ENCODE peak calls at places on chromosome 19, in four cellular contexts. S, Z, P and Y are unnamed samples.

GRCh38 chr19:55464039-55464668 is 397 bp downstream of the C19orf85 start:
- DNase-seq in S (no peak), Z (no peak), P (no peak), Y (no peak)

GRCh38 chr19:34507414-34508067 is 26.0 kb downstream of the WTIP start:
- DNase-seq in S (no peak), Z (no peak), P (no peak), Y (no peak)

GRCh38 chr19:47190167-47190727 is 40.8 kb downstream of the BBC3 start:
- DNase-seq in S (no peak), Z (peak; percentile 96), P (no peak), Y (no peak)

GRCh38 chr19:27674701-27675100 is 1538.2 kb downstream of the UQCRFS1 start:
- DNase-seq in S (no peak), Z (no peak), P (no peak), Y (no peak)

GRCh38 chr19:16888629-16889371 is at the start of gene F2RL3:
- DNase-seq in S (no peak), Z (no peak), P (no peak), Y (peak; percentile 90)

GRCh38 chr19:51571599-51571998 is 516 bp downstream of the ZNF175 start:
- DNase-seq in S (no peak), Z (no peak), P (no peak), Y (no peak)

GRCh38 chr19:5628919-5629481 is 6.1 kb downstream of the SAFB start:
- DNase-seq in S (no peak), Z (no peak), P (no peak), Y (no peak)

GRCh38 chr19:2750739-2751437 is 11.1 kb upstream of the SLC39A3 start:
- DNase-seq in S (no peak), Z (no peak), P (no peak), Y (no peak)

GRCh38 chr19:31548941-31549340 is 199.7 kb upstream of the TSHZ3 start:
- DNase-seq in S (peak; percentile 34), Z (no peak), P (peak; percentile 16), Y (no peak)
- TF ChIP-seq ELF4 in S (no peak), Z (no peak), P (no peak), Y (no peak)

GRCh38 chr19:21569497-21569870 is 64.1 kb downstream of the ZNF429 start:
- DNase-seq in S (no peak), Z (no peak), P (no peak), Y (no peak)
- TF ChIP-seq ELF4 in S (no peak), Z (no peak), P (no peak), Y (no peak)

DNA sequence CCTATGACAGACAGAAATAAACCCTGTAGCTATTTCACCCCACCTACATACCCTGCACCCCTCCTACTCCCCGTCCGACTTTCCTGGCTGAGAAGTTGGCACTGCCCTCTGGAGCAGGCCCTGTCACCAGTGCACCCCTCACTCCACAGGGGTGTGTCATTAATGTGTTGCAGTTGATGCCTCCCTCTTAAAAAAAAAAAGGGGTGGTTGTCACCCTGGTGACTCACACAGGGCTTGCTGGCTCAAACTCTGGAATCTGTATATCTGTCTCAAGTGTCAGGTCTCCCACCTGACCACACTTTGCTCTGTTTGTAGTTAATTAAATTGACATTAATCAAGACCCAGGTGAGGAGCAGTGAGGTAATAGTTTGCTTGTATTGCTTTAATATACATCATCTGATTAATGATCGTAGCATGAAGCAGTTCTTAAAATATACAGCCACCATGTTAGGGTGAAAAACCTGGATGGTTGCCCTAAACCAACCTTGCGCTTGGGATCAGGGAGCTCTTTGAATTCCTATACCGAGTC is 2.0 kb upstream of the GATAD2A start:
- DNase-seq in S (no peak), Z (no peak), P (no peak), Y (peak; percentile 64)
- TF ChIP-seq ELF4 in S (no peak), Z (no peak), P (no peak), Y (no peak)

DNA sequence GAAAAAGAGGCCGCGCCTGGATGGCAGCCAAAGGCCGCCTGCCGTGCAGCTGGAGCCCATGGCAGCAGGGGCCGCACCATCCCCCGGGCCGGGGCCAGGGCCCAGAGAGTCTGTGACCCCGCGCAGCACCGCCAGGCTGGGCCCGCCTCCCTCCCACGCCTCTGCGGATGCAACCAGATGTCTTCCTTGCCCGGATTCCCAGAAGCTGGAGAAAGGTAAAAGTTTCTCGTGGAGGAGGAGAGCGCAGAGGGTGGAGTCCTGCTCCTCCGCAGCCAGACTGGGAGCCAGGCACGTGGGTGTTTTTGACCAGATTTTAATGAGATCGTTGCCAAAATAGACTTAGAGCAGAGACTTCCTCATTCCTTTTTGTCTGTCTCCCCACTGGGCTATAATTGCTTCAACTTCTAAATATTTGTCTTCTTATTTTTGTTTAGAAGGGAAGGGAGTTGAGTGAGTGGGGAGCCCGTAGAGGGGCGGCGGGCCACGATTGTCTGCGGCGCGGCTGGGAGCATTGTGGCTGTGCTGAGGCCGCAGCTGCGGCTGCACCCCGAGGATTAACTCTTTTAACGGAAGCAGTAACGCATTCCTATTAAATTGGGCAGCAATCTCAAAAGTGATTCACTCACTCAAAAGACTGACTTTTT is 22.8 kb upstream of the NDUFS7 start:
- DNase-seq in S (no peak), Z (no peak), P (peak; percentile 42), Y (no peak)
- TF ChIP-seq ELF4 in S (no peak), Z (no peak), P (no peak), Y (no peak)

GRCh38 chr19:49336482-49337266 is 1.5 kb downstream of the CD37 start:
- DNase-seq in S (no peak), Z (no peak), P (no peak), Y (no peak)

GRCh38 chr19:49337267-49338022 is 2.2 kb downstream of the CD37 start:
- DNase-seq in S (peak; percentile 6), Z (no peak), P (no peak), Y (no peak)

GRCh38 chr19:49339364-49340068 is 4.3 kb downstream of the CD37 start:
- DNase-seq in S (peak; percentile 93), Z (no peak), P (no peak), Y (peak; percentile 49)

GRCh38 chr19:49338691-49339363 is 3.6 kb downstream of the CD37 start:
- DNase-seq in S (peak; percentile 100), Z (no peak), P (peak; percentile 55), Y (peak; percentile 98)

GRCh38 chr19:49338023-49338677 is 2.9 kb downstream of the CD37 start:
- DNase-seq in S (peak; percentile 56), Z (no peak), P (no peak), Y (no peak)
- TF ChIP-seq ELF4 in S (no peak), Z (no peak), P (no peak), Y (no peak)

GRCh38 chr19:30453768-30454167 is 81.6 kb downstream of the ZNF536 start:
- DNase-seq in S (no peak), Z (no peak), P (no peak), Y (no peak)
- TF ChIP-seq ELF4 in S (no peak), Z (no peak), P (no peak), Y (no peak)

GRCh38 chr19:14563590-14563926 is 8.3 kb downstream of the NDUFB7 start:
- DNase-seq in S (no peak), Z (no peak), P (no peak), Y (no peak)

GRCh38 chr19:14562660-14563589 is 8.9 kb downstream of the NDUFB7 start:
- DNase-seq in S (peak; percentile 53), Z (no peak), P (no peak), Y (no peak)

GRCh38 chr19:14565765-14566711 is 5.8 kb downstream of the NDUFB7 start:
- DNase-seq in S (no peak), Z (no peak), P (no peak), Y (no peak)

GRCh38 chr19:14565298-14565679 is 6.6 kb downstream of the NDUFB7 start:
- DNase-seq in S (no peak), Z (no peak), P (no peak), Y (no peak)

DNA sequence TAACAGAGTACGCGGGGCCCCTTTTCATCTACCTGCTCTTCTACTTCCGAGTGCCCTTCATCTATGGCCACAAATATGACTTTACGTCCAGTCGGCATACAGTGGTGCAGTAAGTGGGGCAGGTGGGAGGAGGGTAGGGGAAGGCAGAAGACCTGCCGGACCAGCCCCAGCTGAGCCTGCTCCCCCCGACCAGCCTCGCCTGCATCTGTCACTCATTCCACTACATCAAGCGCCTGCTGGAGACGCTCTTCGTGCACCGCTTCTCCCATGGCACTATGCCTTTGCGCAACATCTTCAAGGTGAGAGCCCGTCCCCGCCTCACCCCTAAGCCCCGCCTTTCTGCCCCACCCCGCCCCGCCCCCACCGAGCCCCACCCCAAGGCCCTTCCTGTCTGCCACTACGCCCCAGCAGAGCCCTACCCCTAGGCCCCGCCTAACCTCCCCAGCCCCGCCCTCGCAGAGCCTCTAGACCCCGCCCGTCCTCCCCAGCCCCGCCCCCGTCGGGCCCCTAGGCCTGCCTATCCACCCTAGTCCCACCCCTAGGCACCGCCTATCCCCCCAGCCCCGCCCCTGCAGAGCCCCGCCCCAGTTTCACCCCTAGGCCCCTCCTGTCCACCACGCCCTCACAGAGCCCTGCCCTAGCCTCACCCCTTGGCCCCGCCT is 7.7 kb downstream of the NDUFB7 start:
- DNase-seq in S (peak; percentile 98), Z (no peak), P (peak; percentile 92), Y (peak; percentile 98)
- TF ChIP-seq ELF4 in S (no peak), Z (no peak), P (no peak), Y (no peak)

GRCh38 chr19:1412995-1413889 is 5.9 kb downstream of the DAZAP1 start:
- DNase-seq in S (no peak), Z (no peak), P (no peak), Y (no peak)

GRCh38 chr19:1412323-1412923 is 5.0 kb downstream of the DAZAP1 start:
- DNase-seq in S (no peak), Z (no peak), P (no peak), Y (no peak)

GRCh38 chr19:1410789-1411188 is 3.4 kb downstream of the DAZAP1 start:
- DNase-seq in S (no peak), Z (no peak), P (no peak), Y (no peak)

GRCh38 chr19:1410136-1410786 is 2.9 kb downstream of the DAZAP1 start:
- DNase-seq in S (no peak), Z (no peak), P (no peak), Y (peak; percentile 60)

DNA sequence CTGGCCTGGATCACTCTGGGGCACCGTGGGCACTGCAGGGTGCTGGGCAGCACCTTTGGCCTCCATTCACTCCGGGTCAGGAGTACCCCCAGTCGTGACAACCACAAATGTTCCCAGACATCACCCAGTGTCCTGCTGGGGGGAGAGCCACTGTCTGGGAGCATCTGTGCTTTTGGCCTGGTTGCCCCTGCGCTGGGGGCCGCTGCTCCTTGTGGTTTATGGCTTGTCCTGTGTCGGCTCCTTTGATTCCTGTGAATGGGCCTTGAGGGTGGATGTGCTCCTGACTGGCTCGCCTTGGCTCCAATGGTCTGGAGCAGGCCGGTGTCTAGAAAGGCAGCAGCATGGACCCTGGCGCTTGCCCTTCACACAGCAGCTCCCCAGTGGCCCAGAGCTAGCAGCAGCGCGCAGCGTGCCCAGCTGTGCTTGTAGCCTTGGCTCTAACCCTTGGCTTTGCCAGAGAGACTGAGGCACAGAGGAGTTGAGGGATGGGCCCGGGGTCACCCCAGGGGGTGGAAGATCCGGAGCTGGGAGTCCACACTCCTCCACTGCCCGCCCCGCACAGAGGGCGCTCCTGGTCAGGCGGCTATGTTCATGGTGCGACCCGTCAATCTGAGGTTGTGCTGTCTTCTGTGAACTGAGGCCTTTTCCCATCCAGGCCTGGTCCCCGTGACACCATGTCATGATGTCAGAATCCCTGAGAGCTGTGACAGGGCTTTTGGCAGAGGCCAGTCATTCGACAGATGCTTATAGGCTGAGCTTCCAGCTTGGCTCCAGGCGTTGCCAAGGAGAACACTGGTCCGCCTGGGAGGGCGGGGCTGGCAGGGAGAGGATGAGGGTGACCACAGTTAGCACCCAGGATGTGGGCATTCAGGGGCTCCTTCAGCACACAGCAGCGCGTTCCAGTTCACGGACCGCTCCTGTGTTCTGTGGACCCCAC is 4.1 kb downstream of the DAZAP1 start:
- DNase-seq in S (no peak), Z (no peak), P (no peak), Y (no peak)
- TF ChIP-seq ELF4 in S (no peak), Z (no peak), P (no peak), Y (no peak)